ENCODE peak calls at places on chromosomes 11 and 22, in nine cellular contexts. One of them, this sample, is unnamed. For H3K9me3, the result is how much of the 10 kb centered on the place peaks cover.

GRCh38 chr11:14411818-14412217 is 52.8 kb upstream of the RRAS2 start:
- DNase-seq in tibial nerve: no peak
- DNase-seq in H9: no peak
- DNase-seq in vagina: no peak
- DNase-seq in psoas muscle: peak
- DNase-seq in ovary: no peak
- DNase-seq in stomach: no peak
- DNase-seq in AG04450: peak
- DNase-seq in H1: no peak
- DNase-seq in this sample: no peak

GRCh38 chr11:133019545-133019944 is 512.8 kb downstream of the OPCML start:
- DNase-seq in stomach: no peak
- DNase-seq in H1: no peak
- DNase-seq in psoas muscle: no peak
- DNase-seq in ovary: no peak
- DNase-seq in tibial nerve: no peak
- DNase-seq in H9: no peak
- DNase-seq in AG04450: no peak
- DNase-seq in vagina: no peak
- DNase-seq in this sample: no peak

GRCh38 chr22:25682071-25682470 is 59.9 kb upstream of the MYO18B start:
- DNase-seq in H1: no peak
- DNase-seq in stomach: no peak
- DNase-seq in vagina: no peak
- DNase-seq in tibial nerve: no peak
- DNase-seq in H9: no peak
- DNase-seq in psoas muscle: no peak
- DNase-seq in AG04450: no peak
- DNase-seq in ovary: no peak
- DNase-seq in this sample: no peak

GRCh38 chr11:35167451-35167954 is 28.5 kb downstream of the CD44 start:
- DNase-seq in tibial nerve: no peak
- DNase-seq in AG04450: no peak
- DNase-seq in H1: no peak
- DNase-seq in H9: no peak
- DNase-seq in psoas muscle: peak
- DNase-seq in ovary: no peak
- DNase-seq in stomach: no peak
- DNase-seq in vagina: no peak
- DNase-seq in this sample: no peak

GRCh38 chr11:87081358-87081757 is 43.6 kb downstream of the TMEM135 start:
- DNase-seq in psoas muscle: no peak
- DNase-seq in AG04450: no peak
- DNase-seq in ovary: no peak
- DNase-seq in H9: no peak
- DNase-seq in stomach: no peak
- DNase-seq in vagina: no peak
- DNase-seq in tibial nerve: no peak
- DNase-seq in H1: no peak
- DNase-seq in this sample: no peak

GRCh38 chr11:59141673-59142460 is 789 bp upstream of the FAM111A start:
- DNase-seq in vagina: no peak
- DNase-seq in tibial nerve: no peak
- DNase-seq in H9: no peak
- DNase-seq in H1: no peak
- DNase-seq in stomach: no peak
- DNase-seq in AG04450: no peak
- DNase-seq in psoas muscle: no peak
- DNase-seq in ovary: no peak
- DNase-seq in this sample: no peak

GRCh38 chr11:78909386-78909785 is 334.7 kb upstream of the NARS2 start:
- DNase-seq in tibial nerve: no peak
- DNase-seq in AG04450: no peak
- DNase-seq in stomach: no peak
- DNase-seq in vagina: no peak
- DNase-seq in ovary: no peak
- DNase-seq in H9: no peak
- DNase-seq in H1: no peak
- DNase-seq in psoas muscle: no peak
- DNase-seq in this sample: no peak

GRCh38 chr22:27621671-27622070 is 179.9 kb downstream of the MN1 start:
- DNase-seq in stomach: no peak
- DNase-seq in tibial nerve: no peak
- DNase-seq in AG04450: no peak
- DNase-seq in H1: no peak
- DNase-seq in vagina: no peak
- DNase-seq in ovary: no peak
- DNase-seq in psoas muscle: no peak
- DNase-seq in H9: no peak
- DNase-seq in this sample: no peak

GRCh38 chr11:131354251-131354701 is 16.1 kb upstream of the NTM start:
- DNase-seq in ovary: no peak
- DNase-seq in tibial nerve: no peak
- DNase-seq in AG04450: no peak
- DNase-seq in stomach: no peak
- DNase-seq in vagina: no peak
- DNase-seq in H1: no peak
- DNase-seq in psoas muscle: no peak
- DNase-seq in H9: no peak
- DNase-seq in this sample: no peak

GRCh38 chr11:70823771-70824170 is 425.4 kb downstream of the CTTN start:
- DNase-seq in vagina: no peak
- DNase-seq in H9: no peak
- DNase-seq in tibial nerve: no peak
- DNase-seq in AG04450: no peak
- DNase-seq in psoas muscle: no peak
- DNase-seq in stomach: no peak
- DNase-seq in ovary: no peak
- DNase-seq in H1: no peak
- DNase-seq in this sample: no peak

GRCh38 chr11:96340555-96340885 is 2.5 kb downstream of the MAML2 start:
- DNase-seq in stomach: no peak
- DNase-seq in ovary: no peak
- DNase-seq in vagina: no peak
- DNase-seq in tibial nerve: no peak
- DNase-seq in psoas muscle: no peak
- DNase-seq in H9: no peak
- DNase-seq in H1: no peak
- DNase-seq in AG04450: no peak
- DNase-seq in this sample: no peak

GRCh38 chr11:134528453-134528852 is 116.4 kb upstream of the B3GAT1 start:
- DNase-seq in psoas muscle: no peak
- DNase-seq in ovary: no peak
- DNase-seq in H1: no peak
- DNase-seq in tibial nerve: no peak
- DNase-seq in AG04450: no peak
- DNase-seq in H9: peak
- DNase-seq in vagina: no peak
- DNase-seq in stomach: no peak
- DNase-seq in this sample: no peak

GRCh38 chr22:20920881-20921203 is 3.6 kb downstream of the CRKL start:
- DNase-seq in H1: no peak
- DNase-seq in vagina: no peak
- DNase-seq in stomach: no peak
- DNase-seq in H9: no peak
- DNase-seq in ovary: no peak
- DNase-seq in psoas muscle: no peak
- DNase-seq in tibial nerve: no peak
- DNase-seq in AG04450: no peak
- DNase-seq in this sample: no peak

GRCh38 chr22:27405672-27406388 is 395.7 kb downstream of the MN1 start:
- DNase-seq in psoas muscle: peak
- DNase-seq in H1: peak
- DNase-seq in tibial nerve: peak
- DNase-seq in ovary: peak
- DNase-seq in H9: peak
- DNase-seq in vagina: no peak
- DNase-seq in stomach: peak
- DNase-seq in AG04450: no peak
- DNase-seq in this sample: peak

GRCh38 chr11:8711895-8712442 is 29.4 kb downstream of the RPL27A start:
- DNase-seq in H1: no peak
- DNase-seq in AG04450: no peak
- DNase-seq in tibial nerve: no peak
- DNase-seq in vagina: no peak
- DNase-seq in ovary: no peak
- DNase-seq in psoas muscle: no peak
- DNase-seq in H9: no peak
- DNase-seq in stomach: no peak
- DNase-seq in this sample: no peak

GRCh38 chr22:46062971-46063631 is 86.1 kb upstream of the WNT7B start:
- DNase-seq in vagina: no peak
- DNase-seq in psoas muscle: peak
- DNase-seq in H9: no peak
- DNase-seq in tibial nerve: peak
- DNase-seq in H1: no peak
- DNase-seq in AG04450: no peak
- DNase-seq in ovary: no peak
- DNase-seq in stomach: peak
- DNase-seq in this sample: no peak

GRCh38 chr22:41481131-41481830 is 12.4 kb downstream of the ACO2 start:
- DNase-seq in tibial nerve: no peak
- DNase-seq in H9: no peak
- DNase-seq in H1: no peak
- DNase-seq in vagina: no peak
- DNase-seq in psoas muscle: peak
- DNase-seq in ovary: no peak
- DNase-seq in stomach: no peak
- DNase-seq in AG04450: no peak
- DNase-seq in this sample: no peak

GRCh38 chr11:131064373-131064991 is 148.2 kb upstream of the SNX19 start:
- DNase-seq in vagina: no peak
- DNase-seq in stomach: peak
- DNase-seq in tibial nerve: no peak
- DNase-seq in H9: peak
- DNase-seq in psoas muscle: peak
- DNase-seq in H1: peak
- DNase-seq in ovary: peak
- DNase-seq in AG04450: peak
- DNase-seq in this sample: no peak

GRCh38 chr11:69238562-69239319 is 55.2 kb upstream of the MYEOV start:
- DNase-seq in ovary: no peak
- DNase-seq in H1: no peak
- DNase-seq in tibial nerve: no peak
- DNase-seq in vagina: peak
- DNase-seq in H9: peak
- DNase-seq in stomach: peak
- DNase-seq in AG04450: no peak
- DNase-seq in psoas muscle: no peak
- DNase-seq in this sample: no peak

GRCh38 chr11:33885338-33886005 is 6.4 kb downstream of the LMO2 start:
- DNase-seq in H1: no peak
- DNase-seq in AG04450: no peak
- DNase-seq in stomach: no peak
- DNase-seq in tibial nerve: no peak
- DNase-seq in psoas muscle: no peak
- DNase-seq in H9: no peak
- DNase-seq in vagina: no peak
- DNase-seq in ovary: no peak
- DNase-seq in this sample: no peak

GRCh38 chr11:120519474-120519873 is 7.9 kb downstream of the GRIK4 start:
- DNase-seq in stomach: no peak
- DNase-seq in AG04450: no peak
- DNase-seq in vagina: no peak
- DNase-seq in ovary: no peak
- DNase-seq in psoas muscle: no peak
- DNase-seq in H1: no peak
- DNase-seq in H9: no peak
- DNase-seq in tibial nerve: no peak
- DNase-seq in this sample: no peak

GRCh38 chr11:117834838-117835443 is 10.4 kb upstream of the FXYD2 start:
- DNase-seq in H9: no peak
- DNase-seq in AG04450: no peak
- DNase-seq in vagina: no peak
- DNase-seq in stomach: peak
- DNase-seq in ovary: no peak
- DNase-seq in tibial nerve: no peak
- DNase-seq in H1: no peak
- DNase-seq in psoas muscle: no peak
- DNase-seq in this sample: no peak

GRCh38 chr11:111574373-111575230 is 27.6 kb upstream of the SIK2 start:
- DNase-seq in ovary: no peak
- DNase-seq in tibial nerve: no peak
- DNase-seq in AG04450: no peak
- DNase-seq in psoas muscle: no peak
- DNase-seq in vagina: no peak
- DNase-seq in H9: no peak
- DNase-seq in stomach: no peak
- DNase-seq in H1: no peak
- DNase-seq in this sample: no peak
- TF ChIP-seq CTCF in ovary: no peak
- TF ChIP-seq CTCF in tibial nerve: no peak
- TF ChIP-seq CTCF in AG04450: no peak
- TF ChIP-seq CTCF in psoas muscle: no peak
- TF ChIP-seq CTCF in vagina: no peak
- TF ChIP-seq CTCF in H9: no peak
- TF ChIP-seq CTCF in stomach: no peak
- TF ChIP-seq CTCF in H1: no peak
- TF ChIP-seq CTCF in this sample: no peak

DNA sequence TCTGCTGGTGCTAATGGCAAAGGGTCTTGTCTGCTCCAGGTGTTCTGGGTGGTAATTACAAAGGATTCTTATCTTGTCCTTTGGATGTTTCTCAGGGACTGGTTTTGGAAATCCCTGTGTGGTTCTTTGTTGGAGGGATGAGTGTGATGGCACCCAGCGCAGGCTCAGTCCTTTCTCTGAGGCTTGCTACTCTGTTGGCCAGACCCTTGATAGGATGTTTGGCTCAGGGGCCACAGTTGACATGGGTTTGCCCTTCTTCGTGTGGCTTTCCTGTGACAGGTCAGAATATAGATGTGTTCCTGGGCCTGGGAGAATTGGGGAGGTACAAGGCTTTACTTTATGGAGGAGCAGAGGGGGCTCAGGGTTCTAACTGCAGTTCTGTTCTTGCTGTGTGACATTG is 4.0 kb downstream of the ARHGEF17 start:
- DNase-seq in AG04450: no peak
- DNase-seq in H9: no peak
- DNase-seq in psoas muscle: peak
- DNase-seq in vagina: no peak
- DNase-seq in stomach: no peak
- DNase-seq in tibial nerve: no peak
- DNase-seq in H1: no peak
- DNase-seq in ovary: no peak
- DNase-seq in this sample: no peak
- H3K27ac ChIP-seq in AG04450: peak
- H3K27ac ChIP-seq in H9: no peak
- H3K27ac ChIP-seq in psoas muscle: no peak
- H3K27ac ChIP-seq in vagina: peak
- H3K27ac ChIP-seq in stomach: no peak
- H3K27ac ChIP-seq in tibial nerve: peak
- H3K27ac ChIP-seq in H1: no peak
- H3K27ac ChIP-seq in ovary: peak
- H3K27ac ChIP-seq in this sample: no peak

GRCh38 chr22:47328550-47329243 is 566.2 kb downstream of the TBC1D22A start:
- DNase-seq in H1: no peak
- DNase-seq in H9: no peak
- DNase-seq in stomach: no peak
- DNase-seq in psoas muscle: peak
- DNase-seq in tibial nerve: peak
- DNase-seq in ovary: peak
- DNase-seq in AG04450: peak
- DNase-seq in vagina: no peak
- DNase-seq in this sample: no peak
- H3K9me3 ChIP-seq in H1: half or more
- H3K9me3 ChIP-seq in H9: half or more
- H3K9me3 ChIP-seq in stomach: under half
- H3K9me3 ChIP-seq in psoas muscle: under half
- H3K9me3 ChIP-seq in tibial nerve: under half
- H3K9me3 ChIP-seq in ovary: under half
- H3K9me3 ChIP-seq in AG04450: under half
- H3K9me3 ChIP-seq in vagina: under half
- H3K9me3 ChIP-seq in this sample: under half

GRCh38 chr22:19896665-19897355 is 42.1 kb upstream of the GNB1L start:
- DNase-seq in stomach: no peak
- DNase-seq in vagina: no peak
- DNase-seq in psoas muscle: no peak
- DNase-seq in AG04450: no peak
- DNase-seq in H9: no peak
- DNase-seq in H1: no peak
- DNase-seq in tibial nerve: no peak
- DNase-seq in ovary: no peak
- DNase-seq in this sample: no peak
- TF ChIP-seq CTCF in stomach: no peak
- TF ChIP-seq CTCF in vagina: no peak
- TF ChIP-seq CTCF in psoas muscle: no peak
- TF ChIP-seq CTCF in AG04450: no peak
- TF ChIP-seq CTCF in H9: no peak
- TF ChIP-seq CTCF in H1: no peak
- TF ChIP-seq CTCF in tibial nerve: no peak
- TF ChIP-seq CTCF in ovary: no peak
- TF ChIP-seq CTCF in this sample: no peak